ENCODE peak calls at places on chromosomes 11 and 22, in ten cellular contexts. M, S, K, R, Y, D, L, H, P and N are unnamed samples. For H3K27me3 and H3K9me3, the result is how much of the 10 kb centered on the place peaks cover.

GRCh38 chr22:39316440-39317083 is 2.9 kb downstream of the RPL3 start:
- DNase-seq in L (peak), Y (peak), H (peak), S (peak), D (no peak), R (peak), P (peak), K (peak), M (peak), N (peak)

GRCh38 chr22:20779813-20780148 is 5.9 kb downstream of the SERPIND1 start:
- DNase-seq in K (peak), H (peak), P (no peak), Y (peak), S (no peak), D (no peak), R (no peak), M (no peak), L (peak), N (no peak)

GRCh38 chr11:121482231-121483129 is 29.7 kb upstream of the SORL1-AS1 start:
- DNase-seq in S (no peak), L (peak), P (no peak), Y (no peak), H (no peak), K (no peak), R (no peak), D (no peak), M (no peak), N (no peak)

GRCh38 chr22:29480512-29481264 is 670 bp downstream of the NEFH start:
- DNase-seq in D (no peak), P (peak), S (no peak), R (no peak), L (peak), K (peak), Y (peak), M (peak), H (no peak), N (no peak)

GRCh38 chr11:112995423-112996084 is 34.3 kb downstream of the NCAM1 start:
- DNase-seq in Y (no peak), L (no peak), S (no peak), M (no peak), K (no peak), P (no peak), R (no peak), H (no peak), D (no peak), N (no peak)

GRCh38 chr11:61129608-61130523 is 27.6 kb downstream of the CD5 start:
- DNase-seq in R (peak), K (peak), H (peak), P (peak), Y (peak), S (peak), D (peak), M (peak), L (peak), N (peak)

GRCh38 chr11:8056810-8057463 is 24.1 kb upstream of the TUB start:
- DNase-seq in H (no peak), M (no peak), R (no peak), Y (peak), K (peak), D (no peak), P (no peak), L (no peak), S (no peak), N (peak)

GRCh38 chr11:99814021-99814420 is 793.3 kb downstream of the CNTN5 start:
- DNase-seq in M (no peak), L (no peak), H (no peak), Y (no peak), R (no peak), D (no peak), K (no peak), S (no peak), P (no peak), N (no peak)

GRCh38 chr22:45867118-45867905 is 109.7 kb downstream of the WNT7B start:
- DNase-seq in Y (no peak), S (no peak), M (no peak), K (no peak), H (no peak), R (no peak), L (no peak), P (peak), D (no peak), N (peak)

GRCh38 chr11:3232956-3233355 is 739 bp upstream of the MRGPRE start:
- DNase-seq in D (no peak), S (no peak), Y (no peak), P (no peak), R (no peak), K (no peak), L (no peak), H (no peak), M (no peak), N (no peak)

GRCh38 chr11:135075740-135076139 is 663.7 kb upstream of the B3GAT1 start:
- DNase-seq in D (peak), R (no peak), K (peak), S (peak), H (peak), P (no peak), L (peak), M (no peak), Y (peak), N (peak)

GRCh38 chr11:12132790-12133145 is 22.4 kb downstream of the MICAL2 start:
- DNase-seq in D (no peak), S (no peak), K (no peak), M (no peak), P (no peak), R (no peak), Y (no peak), H (no peak), L (no peak), N (no peak)

GRCh38 chr11:776459-777287 is 614 bp downstream of the GATD1 start:
- DNase-seq in K (no peak), P (peak), D (no peak), L (peak), Y (no peak), M (peak), S (no peak), R (no peak), H (no peak), N (peak)

GRCh38 chr11:95516786-95517185 is 272.8 kb downstream of the FAM76B start:
- DNase-seq in L (no peak), P (no peak), Y (peak), R (no peak), M (peak), H (peak), S (no peak), D (no peak), K (peak), N (peak)

GRCh38 chr11:94084164-94084563 is 44.5 kb upstream of the PANX1 start:
- DNase-seq in D (no peak), L (no peak), R (no peak), M (no peak), P (no peak), Y (no peak), K (no peak), H (no peak), S (no peak), N (no peak)

GRCh38 chr11:79440451-79441158 is at the start of gene TENM4:
- DNase-seq in K (peak), Y (peak), H (peak), P (peak), D (no peak), M (peak), S (no peak), R (peak), L (peak), N (peak)

GRCh38 chr22:49086181-49086580 is 741.5 kb downstream of the BRD1 start:
- DNase-seq in K (no peak), M (no peak), P (no peak), L (no peak), Y (no peak), D (no peak), S (no peak), H (no peak), R (no peak), N (no peak)

GRCh38 chr11:67374571-67375276 is 1.3 kb upstream of the CLCF1 start:
- DNase-seq in H (peak), M (peak), S (no peak), K (no peak), P (no peak), L (no peak), D (no peak), R (no peak), Y (peak), N (peak)

GRCh38 chr11:3955299-3955665 is 99.8 kb downstream of the STIM1 start:
- DNase-seq in L (no peak), M (peak), D (no peak), K (no peak), P (no peak), H (peak), Y (no peak), S (no peak), R (no peak), N (no peak)

GRCh38 chr22:43060213-43060612 is 29.0 kb downstream of the TTLL1 start:
- DNase-seq in S (no peak), D (peak), K (no peak), H (peak), M (no peak), Y (no peak), P (peak), L (peak), R (peak), N (peak)

GRCh38 chr11:117866526-117866925 is 9.9 kb downstream of the FXYD6 start:
- DNase-seq in Y (no peak), R (no peak), S (no peak), L (no peak), D (no peak), K (no peak), P (no peak), H (no peak), M (no peak), N (no peak)
- H3K27me3 ChIP-seq in Y (under half), R (under half), S (under half), L (under half), D (under half), K (under half), P (under half), H (half or more), M (under half), N (under half)

GRCh38 chr11:92026664-92027063 is 198.0 kb upstream of the FAT3 start:
- DNase-seq in D (no peak), Y (no peak), R (no peak), S (no peak), M (no peak), K (no peak), L (no peak), H (no peak), P (no peak), N (no peak)
- H3K9ac ChIP-seq in D (no peak), Y (no peak), R (no peak), S (no peak), M (no peak), K (no peak), L (no peak), H (no peak), P (no peak), N (no peak)

GRCh38 chr11:133501643-133502535 is 30.4 kb downstream of the OPCML start:
- DNase-seq in L (no peak), R (no peak), P (no peak), M (no peak), Y (no peak), S (no peak), H (no peak), D (no peak), K (no peak), N (no peak)
- H3K9me3 ChIP-seq in L (under half), R (under half), P (under half), M (under half), Y (under half), S (under half), H (under half), D (under half), K (under half), N (under half)

GRCh38 chr11:15177491-15177890 is 62.8 kb downstream of the INSC start:
- DNase-seq in P (no peak), R (no peak), L (no peak), H (no peak), K (no peak), D (no peak), S (no peak), M (no peak), Y (no peak), N (no peak)

GRCh38 chr11:15178214-15178613 is 63.5 kb downstream of the INSC start:
- DNase-seq in L (no peak), M (no peak), Y (no peak), R (no peak), D (no peak), K (no peak), H (no peak), S (no peak), P (no peak), N (no peak)

GRCh38 chr11:15176646-15177163 is 62.0 kb downstream of the INSC start:
- DNase-seq in R (no peak), K (no peak), S (no peak), D (no peak), M (no peak), P (no peak), L (no peak), H (no peak), Y (no peak), N (no peak)

GRCh38 chr11:15179167-15179566 is 64.4 kb downstream of the INSC start:
- DNase-seq in H (no peak), S (no peak), P (no peak), L (no peak), K (peak), R (no peak), D (no peak), M (no peak), Y (peak), N (peak)

DNA sequence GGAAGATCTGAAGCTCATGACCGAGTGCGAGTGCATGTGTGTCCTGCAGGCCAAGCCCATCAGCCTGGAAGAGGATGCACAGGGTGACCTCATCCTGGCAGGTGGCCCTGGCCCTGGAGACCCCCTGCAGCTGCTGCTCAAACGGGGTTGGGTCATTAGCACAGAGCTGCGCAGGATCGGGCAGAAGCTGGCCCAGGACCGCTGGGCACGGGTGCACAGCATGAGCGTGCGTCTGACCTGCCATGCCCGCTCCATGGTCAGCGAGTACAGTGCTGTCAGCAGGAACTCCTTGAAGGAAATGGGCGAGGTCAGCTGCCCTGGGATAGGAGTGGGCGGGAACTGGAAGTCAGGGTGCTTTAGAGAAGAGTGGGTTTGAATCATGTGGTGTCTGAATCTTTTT is 61.1 kb downstream of the INSC start:
- DNase-seq in P (no peak), K (no peak), M (no peak), H (no peak), S (no peak), Y (no peak), L (no peak), D (no peak), R (no peak), N (no peak)
- H3K27me3 ChIP-seq in P (under half), K (under half), M (under half), H (under half), S (under half), Y (under half), L (under half), D (under half), R (under half), N (under half)

DNA sequence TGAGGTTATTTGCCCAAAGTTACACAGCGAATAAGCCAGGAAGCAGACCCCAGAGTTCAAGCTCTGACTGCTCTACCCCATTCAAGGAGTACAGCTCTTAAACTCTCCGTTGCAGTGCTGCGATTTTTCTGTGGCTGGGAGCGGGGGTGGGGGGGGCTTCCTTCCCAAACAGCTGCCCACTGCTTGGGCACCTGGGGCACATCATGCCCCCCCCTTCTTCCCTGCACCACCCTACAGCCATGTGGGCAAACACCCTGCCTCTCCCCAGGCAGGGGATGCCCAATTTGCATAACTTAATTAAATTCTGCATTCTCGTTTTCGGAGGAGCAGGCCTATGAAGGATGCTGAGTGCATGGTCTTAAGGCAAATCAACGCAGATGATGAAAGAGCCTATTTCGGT is 610.7 kb downstream of the BUD13 start:
- DNase-seq in M (no peak), D (no peak), Y (no peak), K (no peak), H (no peak), L (no peak), P (no peak), S (no peak), R (no peak), N (no peak)
- H3K9ac ChIP-seq in M (no peak), D (no peak), Y (no peak), K (no peak), H (no peak), L (no peak), P (no peak), S (no peak), R (no peak), N (no peak)

GRCh38 chr11:64419818-64420485 is 61.0 kb downstream of the RPS6KA4 start:
- DNase-seq in L (no peak), H (no peak), M (no peak), R (no peak), P (no peak), K (no peak), S (no peak), Y (peak), D (no peak), N (peak)
- H3K9me3 ChIP-seq in L (under half), H (under half), M (under half), R (under half), P (under half), K (under half), S (under half), Y (under half), D (under half), N (under half)

DNA sequence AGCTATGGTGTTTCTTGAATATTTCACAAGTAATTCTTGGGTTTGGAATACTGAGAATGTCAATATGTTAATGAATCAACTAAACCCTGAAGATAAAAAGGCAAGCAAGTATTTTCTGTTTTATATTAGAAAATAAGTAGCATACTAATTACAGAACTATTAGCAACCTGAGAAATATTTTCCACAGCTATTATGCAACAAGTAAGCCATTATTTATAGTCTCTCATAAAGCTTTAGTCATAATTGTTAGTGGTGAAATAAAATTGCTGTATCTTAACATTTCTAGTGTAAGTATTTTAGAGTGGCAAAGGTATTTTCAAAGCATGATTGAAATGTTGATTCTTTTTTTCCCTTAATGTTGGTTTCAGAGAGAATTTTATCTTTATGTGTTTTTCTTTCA is 53.3 kb downstream of the FAR1 start:
- DNase-seq in H (no peak), M (peak), L (no peak), D (no peak), P (no peak), S (no peak), Y (peak), R (no peak), K (no peak), N (no peak)
- H3K27me3 ChIP-seq in H (under half), M (under half), L (under half), D (under half), P (under half), S (under half), Y (under half), R (under half), K (under half), N (under half)

DNA sequence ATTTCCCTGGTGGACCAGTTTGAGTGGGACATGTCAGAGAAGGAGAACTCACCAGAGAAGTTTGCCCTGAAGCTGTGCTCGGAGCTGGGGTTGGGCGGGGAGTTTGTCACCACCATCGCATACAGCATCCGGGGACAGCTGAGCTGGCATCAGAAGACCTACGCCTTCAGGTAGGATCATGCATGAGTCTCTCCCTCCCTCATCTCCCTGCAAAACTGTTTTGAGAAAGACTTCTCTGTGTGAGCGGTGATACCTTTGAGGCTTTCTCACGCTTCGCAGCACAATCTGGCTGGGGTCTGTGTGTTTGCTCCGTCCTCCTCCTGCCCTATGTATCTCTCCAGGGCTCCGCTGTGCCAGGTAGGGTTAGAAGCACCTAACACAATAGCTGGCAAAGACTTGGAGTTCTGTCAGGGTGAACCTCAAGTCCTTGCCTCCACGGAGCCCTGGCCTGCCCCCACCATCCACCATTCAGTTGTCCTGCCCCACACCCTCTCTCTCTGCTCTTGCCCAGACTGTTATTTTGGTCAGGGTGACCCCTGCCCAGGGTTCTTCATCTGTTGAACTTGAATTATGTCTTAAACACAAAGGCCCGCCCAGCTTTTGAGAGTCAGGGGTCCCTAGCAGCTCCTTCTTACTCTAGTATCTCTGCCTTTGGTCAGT is 13.4 kb downstream of the DERL3 start:
- DNase-seq in H (no peak), Y (no peak), R (no peak), P (no peak), D (no peak), S (no peak), L (no peak), K (no peak), M (no peak), N (no peak)
- H3K9ac ChIP-seq in H (no peak), Y (no peak), R (no peak), P (peak), D (no peak), S (no peak), L (no peak), K (no peak), M (no peak), N (no peak)

DNA sequence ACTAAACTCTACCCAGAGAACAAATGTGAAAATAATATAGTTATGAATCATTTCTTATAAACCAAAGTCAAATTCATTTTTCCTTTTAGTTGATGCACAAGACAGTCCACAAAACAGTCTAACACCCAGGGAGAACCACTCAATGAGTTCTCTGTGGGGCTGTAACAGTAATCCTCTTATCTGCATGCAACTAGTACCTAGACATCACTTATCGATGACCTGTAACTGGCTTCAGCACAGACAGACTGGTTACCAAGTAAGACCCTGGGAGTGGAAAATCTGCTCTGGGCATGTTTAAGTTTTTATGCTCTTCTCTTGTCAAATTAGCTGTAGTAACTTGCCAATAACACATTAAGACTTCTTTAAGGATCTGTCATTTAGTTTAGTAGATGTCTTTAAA is 46.6 kb downstream of the PITPNB start:
- DNase-seq in D (no peak), K (no peak), M (no peak), S (no peak), H (no peak), R (no peak), P (no peak), L (no peak), Y (no peak), N (no peak)
- H3K9me3 ChIP-seq in D (under half), K (under half), M (under half), S (under half), H (under half), R (under half), P (under half), L (under half), Y (under half), N (under half)